ENCODE peak calls at places on chromosomes 12 and 14, in five cellular contexts. M is RWPE1, E is left lung, R is heart right ventricle, H is A549. N is an unnamed sample.

GRCh38 chr14:28771168-28771567 is 4.6 kb downstream of the FOXG1 start:
- DNase-seq in R (no peak), H (no peak), E (no peak), M (no peak), N (no peak)

GRCh38 chr12:116037941-116038837 is 239.3 kb downstream of the MED13L start:
- DNase-seq in M (no peak), H (no peak), R (no peak), E (no peak), N (no peak)

GRCh38 chr12:4809013-4809448 is 88.8 kb downstream of the GALNT8 start:
- DNase-seq in E (no peak), R (peak), H (no peak), M (no peak), N (no peak)

GRCh38 chr12:116153983-116154382 is 123.5 kb downstream of the MED13L start:
- DNase-seq in R (no peak), E (no peak), H (no peak), M (no peak), N (no peak)

GRCh38 chr12:12405882-12406281 is 49.0 kb downstream of the BORCS5 start:
- DNase-seq in M (no peak), R (no peak), H (peak), E (no peak), N (no peak)

GRCh38 chr14:101399737-101400517 is 161.4 kb upstream of the DIO3 start:
- DNase-seq in M (no peak), H (no peak), E (no peak), R (no peak), N (no peak)

GRCh38 chr12:32419520-32419960 is 20.2 kb downstream of the FGD4 start:
- DNase-seq in M (no peak), R (no peak), H (no peak), E (no peak), N (no peak)

GRCh38 chr12:122515275-122515674 is 11.5 kb downstream of the RSRC2 start:
- DNase-seq in H (no peak), M (no peak), R (no peak), E (no peak), N (no peak)

GRCh38 chr12:93812616-93813015 is 135.4 kb downstream of the CRADD start:
- DNase-seq in E (no peak), H (no peak), R (no peak), M (no peak), N (no peak)

GRCh38 chr12:100733817-100734593 is 60.6 kb upstream of the ANO4 start:
- DNase-seq in M (no peak), E (no peak), R (no peak), H (peak), N (no peak)

GRCh38 chr12:59570134-59570533 is 25.7 kb upstream of the SLC16A7 start:
- DNase-seq in R (no peak), H (no peak), E (no peak), M (peak), N (no peak)

GRCh38 chr12:107411792-107412535 is 273.6 kb upstream of the PWP1 start:
- DNase-seq in H (peak), M (peak), R (no peak), E (no peak), N (no peak)

GRCh38 chr14:50053935-50054334 is 62.4 kb downstream of the VCPKMT start:
- DNase-seq in H (no peak), R (no peak), M (no peak), E (no peak), N (no peak)

GRCh38 chr12:12214635-12215131 is 52.2 kb downstream of the LRP6 start:
- DNase-seq in M (peak), E (no peak), R (no peak), H (no peak), N (no peak)

GRCh38 chr12:122326597-122326996 is 60.3 kb upstream of the VPS33A start:
- DNase-seq in R (no peak), E (no peak), M (no peak), H (no peak), N (no peak)

GRCh38 chr12:82407481-82407880 is 49.2 kb downstream of the METTL25 start:
- DNase-seq in M (no peak), R (no peak), E (no peak), H (no peak), N (no peak)

GRCh38 chr14:68421116-68421515 is 371.8 kb downstream of the ZFP36L1 start:
- DNase-seq in R (no peak), H (no peak), E (no peak), M (no peak), N (no peak)

GRCh38 chr12:89684131-89684530 is 24.5 kb downstream of the ATP2B1 start:
- DNase-seq in R (no peak), M (no peak), E (no peak), H (no peak), N (no peak)

GRCh38 chr12:132559652-132560420 is 50.5 kb downstream of the LRCOL1 start:
- DNase-seq in H (peak), E (no peak), R (no peak), M (peak), N (no peak)

GRCh38 chr12:131390408-131391100 is 320.3 kb upstream of the SFSWAP start:
- DNase-seq in M (peak), H (peak), R (no peak), E (no peak), N (peak)

GRCh38 chr12:120640840-120641833 is 711 bp downstream of the CABP1 start:
- DNase-seq in H (no peak), R (peak), E (peak), M (peak), N (no peak)

GRCh38 chr12:123934829-123935228 is 37.8 kb downstream of the CCDC92 start:
- DNase-seq in R (no peak), M (no peak), H (no peak), E (no peak), N (no peak)

DNA sequence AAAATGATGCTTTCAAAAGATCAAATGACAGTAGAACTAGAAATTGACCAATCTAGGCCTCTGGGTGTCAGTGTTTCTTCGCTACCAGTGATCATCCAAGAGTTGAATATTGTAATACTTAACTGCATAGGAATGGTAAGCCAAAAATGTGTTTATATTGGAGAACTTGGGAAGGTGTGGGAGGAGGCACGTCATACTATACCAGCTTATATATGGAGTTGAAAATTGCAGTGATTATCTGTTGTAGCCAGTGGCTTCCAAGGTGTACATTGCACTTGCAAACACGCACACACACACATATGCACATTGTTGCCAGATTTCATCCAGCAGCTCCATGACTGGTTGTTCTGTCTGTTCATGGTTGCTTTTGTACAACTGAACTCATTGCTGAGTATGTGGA is 36.1 kb downstream of the EID3 start:
- DNase-seq in R (no peak), H (no peak), M (no peak), E (no peak), N (no peak)
- TF ChIP-seq CTCF in R (no peak), H (no peak), M (no peak), E (no peak), N (peak)

GRCh38 chr12:30795660-30796507 is 41.1 kb upstream of the CAPRIN2 start:
- DNase-seq in E (peak), H (peak), R (peak), M (peak), N (peak)
- TF ChIP-seq CTCF in E (peak), H (no peak), R (no peak), M (no peak), N (peak)

DNA sequence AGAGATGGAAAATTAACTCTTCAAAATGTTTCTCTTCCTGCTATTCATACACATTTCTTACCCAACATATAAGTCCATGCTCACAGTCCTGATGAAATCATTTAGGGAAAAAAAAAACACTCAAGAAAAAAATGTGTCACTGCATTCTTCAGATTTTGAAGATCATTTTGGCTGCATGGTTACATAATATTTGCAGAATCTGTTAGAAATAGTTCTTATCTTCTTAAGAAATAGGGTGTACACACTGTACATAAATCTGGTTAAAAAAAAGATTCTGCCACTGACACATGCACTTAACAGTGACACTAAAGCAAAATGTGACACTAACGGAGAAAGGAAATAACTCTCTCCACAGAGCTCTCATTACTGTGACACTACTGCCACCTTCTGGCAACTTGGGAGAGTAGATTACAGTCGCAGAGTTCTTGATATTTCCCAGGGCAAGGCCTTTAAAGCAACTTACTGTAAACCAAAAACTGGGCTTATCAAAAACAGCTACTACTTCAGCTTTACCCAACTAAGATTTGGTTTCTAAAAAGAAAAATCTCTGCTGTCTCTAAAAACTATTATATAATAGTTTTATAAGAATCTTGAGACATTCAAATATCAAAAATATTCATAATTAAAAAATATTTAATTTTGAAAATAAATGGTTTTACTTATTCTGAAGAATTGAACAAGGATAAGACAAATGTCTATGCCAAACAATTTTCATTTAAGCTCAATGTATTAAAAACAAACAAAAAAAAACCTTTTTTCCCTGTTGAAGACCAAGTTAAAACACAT is 65.0 kb downstream of the SETD3 start:
- DNase-seq in R (peak), M (peak), E (no peak), H (peak), N (no peak)
- TF ChIP-seq CTCF in R (peak), M (peak), E (peak), H (peak), N (peak)

GRCh38 chr12:48717252-48717695 is 767 bp upstream of the CCNT1 start:
- DNase-seq in M (no peak), R (no peak), H (no peak), E (no peak), N (no peak)
- TF ChIP-seq CTCF in M (no peak), R (peak), H (no peak), E (no peak), N (no peak)